ENCODE peak calls at places on chromosomes 1 and 21, in ten cellular contexts. B is gastrocnemius medialis, Z is astrocyte, V is psoas muscle, X is Caco-2, G is neural progenitor cell, N is left lung, P is ovary, R is fibroblast of the aortic adventitia, T is IMR-90. F is an unnamed sample.

GRCh38 chr1:214330240-214330639 is 49.3 kb downstream of the SMYD2 start:
- DNase-seq in R (no peak), P (no peak), V (no peak), Z (no peak), N (no peak), B (no peak), T (no peak), G (no peak), X (no peak), F (no peak)

GRCh38 chr1:66495490-66495889 is 38.5 kb upstream of the SGIP1 start:
- DNase-seq in B (no peak), Z (peak), G (no peak), X (no peak), V (no peak), T (no peak), P (no peak), N (no peak), R (peak), F (peak)

GRCh38 chr21:15122241-15122640 is 57.4 kb upstream of the NRIP1 start:
- DNase-seq in G (no peak), N (no peak), X (no peak), R (no peak), B (peak), T (no peak), P (no peak), Z (peak), V (peak), F (no peak)

GRCh38 chr1:166479052-166479631 is 312.3 kb upstream of the FAM78B start:
- DNase-seq in X (peak), T (peak), Z (no peak), B (no peak), V (peak), G (peak), R (peak), P (peak), N (no peak), F (peak)

GRCh38 chr1:17903386-17903785 is 148.3 kb downstream of the ACTL8 start:
- DNase-seq in T (no peak), R (peak), P (no peak), G (no peak), Z (peak), B (no peak), V (no peak), N (no peak), X (no peak), F (no peak)

GRCh38 chr1:206694151-206694550 is 9.4 kb downstream of the MAPKAPK2 start:
- DNase-seq in B (no peak), V (no peak), N (no peak), R (no peak), P (no peak), G (no peak), X (no peak), T (no peak), Z (no peak), F (no peak)

GRCh38 chr21:43805275-43805800 is 16.0 kb downstream of the RRP1 start:
- DNase-seq in G (no peak), V (no peak), Z (no peak), R (no peak), T (no peak), X (no peak), P (no peak), B (no peak), N (peak), F (no peak)

GRCh38 chr1:174990382-174990999 is 9.3 kb upstream of the CACYBP start:
- DNase-seq in Z (no peak), V (no peak), P (no peak), G (no peak), X (no peak), B (no peak), T (peak), N (no peak), R (peak), F (peak)

GRCh38 chr1:234486858-234487830 is 8.2 kb upstream of the TARBP1 start:
- DNase-seq in P (peak), X (no peak), N (no peak), B (peak), R (peak), V (no peak), G (no peak), Z (peak), T (peak), F (peak)

GRCh38 chr21:27291006-27291405 is 324.1 kb upstream of the ADAMTS5 start:
- DNase-seq in X (no peak), V (no peak), Z (no peak), G (no peak), B (no peak), N (no peak), P (no peak), R (no peak), T (no peak), F (no peak)

GRCh38 chr1:217063065-217063908 is 340.1 kb upstream of the ESRRG start:
- DNase-seq in R (no peak), P (no peak), V (no peak), X (peak), N (no peak), T (no peak), B (no peak), Z (no peak), G (no peak), F (no peak)

GRCh38 chr1:112033422-112034120 is 44.1 kb upstream of the KCND3 start:
- DNase-seq in Z (no peak), X (no peak), P (no peak), N (no peak), G (no peak), B (no peak), R (no peak), V (no peak), T (no peak), F (no peak)

GRCh38 chr1:206631085-206631509 is 4.2 kb upstream of the DYRK3 start:
- DNase-seq in B (peak), T (peak), R (peak), V (peak), X (peak), P (peak), G (peak), N (no peak), Z (peak), F (peak)

GRCh38 chr1:85358702-85359438 is 82.4 kb upstream of the BCL10 start:
- DNase-seq in Z (no peak), X (no peak), B (no peak), R (no peak), P (no peak), G (no peak), N (no peak), T (peak), V (no peak), F (no peak)

GRCh38 chr1:171999756-172000155 is 158.5 kb downstream of the DNM3 start:
- DNase-seq in P (no peak), B (no peak), R (no peak), X (no peak), Z (peak), G (no peak), V (no peak), N (no peak), T (peak), F (peak)

GRCh38 chr1:17858027-17858426 is 102.9 kb downstream of the ACTL8 start:
- DNase-seq in X (no peak), T (peak), N (no peak), B (no peak), G (no peak), Z (peak), P (no peak), R (peak), V (no peak), F (no peak)

GRCh38 chr21:28228624-28228995 is 764.1 kb downstream of the LTN1 start:
- DNase-seq in V (no peak), R (no peak), Z (no peak), X (no peak), T (no peak), G (no peak), B (no peak), N (no peak), P (no peak), F (no peak)

GRCh38 chr1:32702599-32703478 is at the start of gene SYNC:
- DNase-seq in R (peak), X (no peak), P (peak), V (peak), N (peak), B (peak), Z (peak), G (peak), T (peak), F (no peak)

GRCh38 chr21:38376693-38377092 is 119.9 kb downstream of the KCNJ15 start:
- DNase-seq in P (no peak), Z (no peak), G (no peak), T (no peak), N (peak), R (no peak), V (no peak), B (no peak), X (no peak), F (no peak)

GRCh38 chr1:48870596-48870995 is 93.9 kb upstream of the BEND5 start:
- DNase-seq in B (no peak), Z (no peak), R (peak), N (no peak), V (no peak), T (no peak), X (no peak), G (peak), P (no peak), F (no peak)

GRCh38 chr1:204169871-204170270 is 3.7 kb upstream of the REN start:
- DNase-seq in X (no peak), G (no peak), P (no peak), Z (no peak), R (no peak), B (no peak), N (no peak), T (no peak), V (no peak), F (no peak)

GRCh38 chr1:201633297-201633696 is 94.4 kb downstream of the NAV1 start:
- DNase-seq in T (no peak), Z (no peak), R (no peak), X (no peak), V (no peak), P (no peak), B (no peak), N (no peak), G (no peak), F (no peak)

GRCh38 chr1:80155371-80155770 is 1148.8 kb upstream of the ADGRL4 start:
- DNase-seq in Z (no peak), T (peak), X (no peak), G (peak), N (no peak), V (no peak), B (no peak), R (no peak), P (no peak), F (no peak)

GRCh38 chr21:45277101-45278045 is 10.3 kb downstream of the POFUT2 start:
- DNase-seq in Z (no peak), G (no peak), R (no peak), P (peak), B (peak), V (peak), X (no peak), T (no peak), N (peak), F (no peak)

GRCh38 chr1:155322571-155322952 is 1.9 kb downstream of the RUSC1 start:
- DNase-seq in X (no peak), Z (no peak), G (peak), R (peak), B (no peak), V (peak), P (peak), N (peak), T (peak), F (peak)

GRCh38 chr1:161910516-161911077 is 113.1 kb downstream of the OLFML2B start:
- DNase-seq in N (no peak), R (peak), G (no peak), B (no peak), V (no peak), Z (peak), T (peak), P (no peak), X (no peak), F (peak)

GRCh38 chr1:231844986-231845502 is 218.5 kb downstream of the DISC1 start:
- DNase-seq in B (no peak), X (no peak), Z (peak), R (peak), V (no peak), P (no peak), N (no peak), T (peak), G (no peak), F (peak)

GRCh38 chr1:229019647-229020281 is 251.1 kb upstream of the RAB4A start:
- DNase-seq in P (no peak), V (no peak), T (no peak), B (peak), R (peak), G (no peak), N (no peak), X (no peak), Z (no peak), F (no peak)

GRCh38 chr1:100769906-100770646 is 50.5 kb downstream of the VCAM1 start:
- DNase-seq in R (peak), P (no peak), N (no peak), V (no peak), B (no peak), T (no peak), G (no peak), Z (no peak), X (no peak), F (no peak)

GRCh38 chr1:199720496-199720895 is 307.0 kb upstream of the NR5A2 start:
- DNase-seq in P (no peak), B (no peak), V (no peak), R (no peak), G (no peak), N (no peak), X (no peak), Z (no peak), T (no peak), F (no peak)

GRCh38 chr1:2952992-2953391 is 68.3 kb upstream of the ACTRT2 start:
- DNase-seq in X (no peak), T (no peak), V (peak), Z (no peak), P (no peak), R (no peak), G (no peak), B (no peak), N (no peak), F (no peak)

GRCh38 chr1:68495532-68495931 is 1.4 kb downstream of the DEPDC1 start:
- DNase-seq in G (no peak), V (no peak), R (no peak), B (no peak), Z (no peak), N (no peak), P (no peak), X (no peak), T (no peak), F (peak)

GRCh38 chr1:211484738-211485479 is 7.1 kb downstream of the RD3 start:
- DNase-seq in R (no peak), B (no peak), P (no peak), T (no peak), V (no peak), N (no peak), G (no peak), X (no peak), Z (no peak), F (no peak)

GRCh38 chr1:229557913-229558414 is 543 bp downstream of the ABCB10 start:
- DNase-seq in N (peak), P (peak), V (peak), B (peak), X (peak), T (no peak), R (no peak), G (peak), Z (no peak), F (peak)

GRCh38 chr1:10561497-10561896 is 86.7 kb downstream of the PEX14 start:
- DNase-seq in G (no peak), Z (peak), X (no peak), B (no peak), N (no peak), T (peak), R (peak), V (no peak), P (no peak), F (peak)

GRCh38 chr1:236907205-236907604 is 97.0 kb downstream of the MT1HL1 start:
- DNase-seq in G (peak), V (no peak), T (no peak), B (no peak), P (no peak), Z (no peak), R (no peak), X (no peak), N (no peak), F (peak)

GRCh38 chr1:15412843-15413242 is 3.2 kb downstream of the EFHD2 start:
- DNase-seq in R (no peak), V (no peak), Z (no peak), T (no peak), N (peak), P (peak), X (no peak), B (no peak), G (no peak), F (no peak)

GRCh38 chr1:93615201-93616150 is 66.2 kb downstream of the BCAR3 start:
- DNase-seq in R (peak), T (peak), Z (peak), V (no peak), G (no peak), P (no peak), X (no peak), N (no peak), B (no peak), F (peak)

GRCh38 chr1:24752305-24752704 is 7.1 kb downstream of the CLIC4 start:
- DNase-seq in X (no peak), Z (no peak), T (no peak), V (no peak), R (no peak), P (no peak), G (no peak), B (no peak), N (no peak), F (no peak)

GRCh38 chr21:31450971-31451370 is 106.9 kb upstream of the TIAM1 start:
- DNase-seq in G (no peak), B (no peak), P (no peak), V (no peak), T (no peak), R (no peak), N (no peak), X (no peak), Z (no peak), F (no peak)
- TF ChIP-seq CTCF in G (no peak), B (no peak), P (no peak), V (no peak), T (no peak), R (no peak), N (no peak), X (no peak), Z (no peak), F (no peak)

GRCh38 chr1:156677616-156678596 is 699 bp upstream of the NES start:
- DNase-seq in B (peak), R (peak), X (peak), T (peak), P (peak), G (peak), N (peak), Z (peak), V (peak), F (peak)

GRCh38 chr1:156676450-156676819 is 772 bp downstream of the NES start:
- DNase-seq in R (no peak), G (no peak), B (no peak), P (no peak), X (no peak), V (no peak), Z (no peak), T (no peak), N (peak), F (no peak)

GRCh38 chr1:156675715-156676311 is 1.4 kb downstream of the NES start:
- DNase-seq in V (no peak), N (peak), B (no peak), X (no peak), P (no peak), G (peak), Z (no peak), T (peak), R (no peak), F (no peak)

GRCh38 chr1:156675271-156675708 is 1.9 kb downstream of the NES start:
- DNase-seq in V (peak), X (no peak), G (no peak), P (no peak), N (no peak), Z (no peak), R (no peak), T (no peak), B (no peak), F (no peak)

GRCh38 chr1:156676820-156677615 is at the start of gene NES:
- DNase-seq in N (peak), T (peak), G (peak), P (peak), Z (no peak), V (peak), R (peak), X (peak), B (no peak), F (peak)
- H3K4me3 ChIP-seq in N (peak), T (peak), G (peak), P (peak), Z (peak), V (peak), R (peak), X (peak), B (peak), F (peak)

GRCh38 chr1:179092896-179093461 is 11.1 kb downstream of the TOR3A start:
- DNase-seq in T (no peak), G (no peak), B (no peak), Z (no peak), R (no peak), X (no peak), P (no peak), V (no peak), N (no peak), F (no peak)

GRCh38 chr1:179090923-179091322 is 9.1 kb downstream of the TOR3A start:
- DNase-seq in X (no peak), B (no peak), N (no peak), G (no peak), P (no peak), V (no peak), T (no peak), Z (no peak), R (no peak), F (no peak)

GRCh38 chr1:179089827-179090482 is 8.1 kb downstream of the TOR3A start:
- DNase-seq in R (no peak), B (no peak), X (no peak), G (no peak), N (no peak), V (no peak), Z (no peak), T (no peak), P (no peak), F (no peak)

GRCh38 chr1:179091691-179092165 is 9.9 kb downstream of the TOR3A start:
- DNase-seq in R (peak), T (peak), B (peak), X (no peak), G (no peak), Z (no peak), P (peak), N (no peak), V (peak), F (peak)

GRCh38 chr1:179090522-179090921 is 8.7 kb downstream of the TOR3A start:
- DNase-seq in X (no peak), N (no peak), R (peak), G (no peak), B (peak), V (peak), T (no peak), Z (no peak), P (no peak), F (no peak)
- TF ChIP-seq CTCF in X (no peak), N (no peak), R (peak), G (no peak), B (peak), V (peak), T (peak), Z (no peak), P (no peak), F (peak)

GRCh38 chr1:243421784-243422183 is 165.9 kb downstream of the SDCCAG8 start:
- DNase-seq in N (peak), B (peak), G (peak), P (peak), V (peak), T (peak), Z (peak), X (no peak), R (peak), F (peak)

GRCh38 chr1:243416510-243416909 is 160.7 kb downstream of the SDCCAG8 start:
- DNase-seq in X (no peak), G (no peak), V (no peak), R (no peak), Z (no peak), T (no peak), P (no peak), N (no peak), B (no peak), F (no peak)

GRCh38 chr1:243420369-243420768 is 164.5 kb downstream of the SDCCAG8 start:
- DNase-seq in V (no peak), X (no peak), B (no peak), Z (no peak), P (no peak), T (no peak), G (no peak), R (no peak), N (no peak), F (peak)

GRCh38 chr1:243422362-243422761 is 166.5 kb downstream of the SDCCAG8 start:
- DNase-seq in V (no peak), X (no peak), P (no peak), N (no peak), R (no peak), B (no peak), Z (no peak), G (no peak), T (no peak), F (no peak)

GRCh38 chr1:243420968-243421675 is 165.3 kb downstream of the SDCCAG8 start:
- DNase-seq in G (no peak), V (no peak), Z (peak), X (no peak), T (no peak), B (no peak), R (no peak), N (no peak), P (no peak), F (peak)
- H3K4me3 ChIP-seq in G (no peak), V (peak), Z (peak), X (peak), T (no peak), B (peak), R (no peak), N (no peak), P (peak), F (peak)

GRCh38 chr1:109603229-109603628 is 16.2 kb downstream of the GNAT2 start:
- DNase-seq in P (no peak), X (no peak), N (no peak), R (no peak), B (no peak), Z (no peak), T (no peak), V (no peak), G (no peak), F (no peak)

GRCh38 chr1:109595540-109595939 is 23.9 kb downstream of the GNAT2 start:
- DNase-seq in B (no peak), P (no peak), V (no peak), G (no peak), R (peak), T (peak), Z (peak), N (no peak), X (no peak), F (peak)

GRCh38 chr1:109598156-109598555 is 21.3 kb downstream of the GNAT2 start:
- DNase-seq in V (no peak), X (no peak), T (no peak), R (no peak), G (no peak), B (no peak), P (no peak), N (no peak), Z (no peak), F (no peak)

DNA sequence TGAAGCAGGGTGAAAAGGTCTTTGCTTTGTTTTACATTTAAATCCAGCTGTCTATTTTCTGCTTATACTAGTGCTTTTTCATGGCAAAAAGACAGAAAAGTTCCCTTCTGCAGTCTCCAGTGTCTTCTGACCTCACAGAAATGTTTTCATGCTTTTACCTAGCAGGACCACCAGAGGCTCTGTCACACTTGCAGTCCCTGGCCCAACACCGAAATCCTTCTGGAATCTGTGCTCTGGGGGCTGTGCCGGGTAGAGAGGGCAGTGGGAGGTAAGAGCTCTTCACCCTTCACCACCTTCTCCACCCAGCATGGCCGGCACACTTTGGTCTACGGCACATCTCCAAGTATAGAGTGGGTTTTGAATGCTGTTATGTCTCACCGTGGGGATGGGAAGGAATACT is 20.8 kb downstream of the GNAT2 start:
- DNase-seq in P (no peak), V (no peak), T (no peak), Z (no peak), R (no peak), N (no peak), X (no peak), B (no peak), G (peak), F (no peak)
- TF ChIP-seq CTCF in P (no peak), V (no peak), T (no peak), Z (peak), R (peak), N (no peak), X (no peak), B (no peak), G (peak), F (peak)

F was measured in fibroblast of villous mesenchyme.